ENCODE peak calls at places on chromosomes 3 and 15, in nine cellular contexts. I, Y, Q, O, N, E, T, P and A are unnamed samples.

GRCh38 chr3:72746412-72747411 is 101.5 kb downstream of the SHQ1 start:
- DNase-seq in I (no peak), Y (no peak), Q (no peak), O (no peak), N (no peak), E (no peak), T (no peak), P (no peak), A (no peak)

GRCh38 chr3:60504827-60505457 is 746.3 kb downstream of the FHIT start:
- DNase-seq in I (no peak), Y (no peak), Q (no peak), O (peak; percentile 33), N (no peak), E (no peak), T (no peak), P (no peak), A (no peak)

GRCh38 chr15:40930430-40931299 is 1.5 kb downstream of the DLL4 start:
- DNase-seq in I (peak; percentile 73), Y (no peak), Q (no peak), O (peak; percentile 68), N (no peak), E (no peak), T (no peak), P (peak; percentile 19), A (no peak)

GRCh38 chr3:108117245-108117644 is 26.4 kb upstream of the CD47 start:
- DNase-seq in I (no peak), Y (no peak), Q (peak; percentile 46), O (no peak), N (no peak), E (no peak), T (no peak), P (no peak), A (no peak)

GRCh38 chr15:71611721-71612016 is 198.7 kb upstream of the NR2E3 start:
- DNase-seq in I (no peak), Y (no peak), Q (no peak), O (no peak), N (no peak), E (no peak), T (no peak), P (no peak), A (no peak)

GRCh38 chr15:23645379-23646164 is 2.1 kb downstream of the MAGEL2 start:
- DNase-seq in I (peak; percentile 28), Y (no peak), Q (no peak), O (no peak), N (no peak), E (no peak), T (no peak), P (no peak), A (no peak)

GRCh38 chr3:21017115-21017852 is 733.7 kb downstream of the ZNF385D start:
- DNase-seq in I (no peak), Y (no peak), Q (no peak), O (no peak), N (no peak), E (no peak), T (no peak), P (no peak), A (no peak)

GRCh38 chr3:148044141-148044540 is 635.0 kb downstream of the ZIC1 start:
- DNase-seq in I (no peak), Y (no peak), Q (no peak), O (no peak), N (no peak), E (no peak), T (no peak), P (no peak), A (no peak)

GRCh38 chr15:42203891-42204290 is 4.2 kb downstream of the VPS39 start:
- DNase-seq in I (no peak), Y (no peak), Q (no peak), O (no peak), N (no peak), E (no peak), T (no peak), P (no peak), A (no peak)

GRCh38 chr15:59741274-59741906 is 52.3 kb upstream of the BNIP2 start:
- DNase-seq in I (no peak), Y (no peak), Q (no peak), O (no peak), N (no peak), E (peak; percentile 24), T (no peak), P (no peak), A (no peak)

GRCh38 chr3:101172516-101172915 is 147.9 kb downstream of the IMPG2 start:
- DNase-seq in I (no peak), Y (no peak), Q (no peak), O (no peak), N (no peak), E (no peak), T (no peak), P (no peak), A (no peak)